ENCODE peak calls at places on chromosome 15, in five cellular contexts. Y is gastrocnemius medialis, F is AG04450, E is fibroblast of pulmonary artery, H is BJ. S is an unnamed sample.

GRCh38 chr15:62648954-62649353 is 393.6 kb upstream of the TPM1 start:
- DNase-seq in F (no peak), H (no peak), E (peak), Y (no peak), S (no peak)

GRCh38 chr15:61173899-61174689 is 55.0 kb downstream of the RORA start:
- DNase-seq in Y (no peak), F (no peak), H (no peak), E (no peak), S (no peak)

GRCh38 chr15:51576911-51577500 is 45.6 kb downstream of the DMXL2 start:
- DNase-seq in Y (no peak), F (no peak), E (peak), H (peak), S (peak)

GRCh38 chr15:66018178-66018797 is 149.0 kb downstream of the RAB11A start:
- DNase-seq in Y (no peak), H (no peak), E (no peak), F (no peak), S (no peak)

GRCh38 chr15:34890424-34890823 is 79.1 kb downstream of the AQR start:
- DNase-seq in F (no peak), E (no peak), Y (no peak), H (no peak), S (no peak)

GRCh38 chr15:75307778-75308390 is 25.2 kb downstream of the GOLGA6D start:
- DNase-seq in E (peak), H (no peak), Y (no peak), F (no peak), S (no peak)

GRCh38 chr15:89335289-89336041 is 841 bp upstream of the POLG start:
- DNase-seq in E (no peak), Y (no peak), F (no peak), H (no peak), S (no peak)

GRCh38 chr15:36880226-36880912 is 220.0 kb downstream of the MEIS2 start:
- DNase-seq in E (no peak), F (no peak), H (no peak), Y (no peak), S (no peak)

GRCh38 chr15:37045859-37046318 is 54.5 kb downstream of the MEIS2 start:
- DNase-seq in F (no peak), E (no peak), H (no peak), Y (no peak), S (no peak)

GRCh38 chr15:46456431-46456830 is 821.6 kb downstream of the SQOR start:
- DNase-seq in H (no peak), F (no peak), E (no peak), Y (no peak), S (no peak)

GRCh38 chr15:41941644-41942415 is 30.5 kb downstream of the EHD4 start:
- DNase-seq in Y (no peak), E (no peak), H (no peak), F (no peak), S (no peak)

GRCh38 chr15:79863886-79864285 is 32.9 kb downstream of the MTHFS start:
- DNase-seq in Y (no peak), E (peak), H (no peak), F (no peak), S (no peak)

GRCh38 chr15:63063164-63063756 is 20.7 kb downstream of the TPM1 start:
- DNase-seq in F (no peak), E (no peak), H (no peak), Y (no peak), S (no peak)

GRCh38 chr15:74318376-74319137 is 48.9 kb downstream of the CYP11A1 start:
- DNase-seq in H (no peak), Y (peak), F (no peak), E (peak), S (no peak)

GRCh38 chr15:36882487-36883108 is 217.8 kb downstream of the MEIS2 start:
- DNase-seq in H (no peak), Y (no peak), F (no peak), E (no peak), S (no peak)

GRCh38 chr15:77018796-77019475 is 24.0 kb downstream of the PSTPIP1 start:
- DNase-seq in H (no peak), F (no peak), E (no peak), Y (peak), S (no peak)

GRCh38 chr15:22811640-22812039 is 25.2 kb downstream of the NIPA1 start:
- DNase-seq in F (no peak), Y (no peak), H (no peak), E (peak), S (no peak)

GRCh38 chr15:20349774-20350498 is 191.7 kb downstream of the GOLGA6L6 start:
- DNase-seq in H (no peak), Y (peak), E (no peak), F (no peak), S (no peak)

GRCh38 chr15:28002136-28002861 is 96.8 kb downstream of the OCA2 start:
- DNase-seq in F (no peak), Y (no peak), E (no peak), H (no peak), S (no peak)

GRCh38 chr15:51374131-51374530 is 32.7 kb downstream of the GLDN start:
- DNase-seq in F (no peak), E (no peak), Y (no peak), H (no peak), S (no peak)

GRCh38 chr15:48046813-48047483 is 73.8 kb upstream of the SLC24A5 start:
- DNase-seq in F (no peak), H (no peak), Y (no peak), E (no peak), S (no peak)

GRCh38 chr15:75076277-75076676 is 52.9 kb downstream of the PPCDC start:
- DNase-seq in H (no peak), E (no peak), Y (no peak), F (no peak), S (no peak)

GRCh38 chr15:63288778-63289378 is 11.5 kb downstream of the APH1B start:
- DNase-seq in F (no peak), H (peak), Y (no peak), E (peak), S (no peak)

GRCh38 chr15:74983725-74984231 is 11.6 kb upstream of the SCAMP5 start:
- DNase-seq in Y (no peak), F (no peak), H (no peak), E (no peak), S (no peak)

GRCh38 chr15:39591141-39591895 is 10.4 kb downstream of the THBS1 start:
- DNase-seq in F (no peak), E (peak), Y (no peak), H (peak), S (peak)

GRCh38 chr15:92954578-92954977 is 54.5 kb downstream of the CHD2 start:
- DNase-seq in Y (peak), E (no peak), H (no peak), F (no peak), S (no peak)
- TF ChIP-seq CTCF in Y (no peak), E (peak), H (peak), F (peak), S (peak)

DNA sequence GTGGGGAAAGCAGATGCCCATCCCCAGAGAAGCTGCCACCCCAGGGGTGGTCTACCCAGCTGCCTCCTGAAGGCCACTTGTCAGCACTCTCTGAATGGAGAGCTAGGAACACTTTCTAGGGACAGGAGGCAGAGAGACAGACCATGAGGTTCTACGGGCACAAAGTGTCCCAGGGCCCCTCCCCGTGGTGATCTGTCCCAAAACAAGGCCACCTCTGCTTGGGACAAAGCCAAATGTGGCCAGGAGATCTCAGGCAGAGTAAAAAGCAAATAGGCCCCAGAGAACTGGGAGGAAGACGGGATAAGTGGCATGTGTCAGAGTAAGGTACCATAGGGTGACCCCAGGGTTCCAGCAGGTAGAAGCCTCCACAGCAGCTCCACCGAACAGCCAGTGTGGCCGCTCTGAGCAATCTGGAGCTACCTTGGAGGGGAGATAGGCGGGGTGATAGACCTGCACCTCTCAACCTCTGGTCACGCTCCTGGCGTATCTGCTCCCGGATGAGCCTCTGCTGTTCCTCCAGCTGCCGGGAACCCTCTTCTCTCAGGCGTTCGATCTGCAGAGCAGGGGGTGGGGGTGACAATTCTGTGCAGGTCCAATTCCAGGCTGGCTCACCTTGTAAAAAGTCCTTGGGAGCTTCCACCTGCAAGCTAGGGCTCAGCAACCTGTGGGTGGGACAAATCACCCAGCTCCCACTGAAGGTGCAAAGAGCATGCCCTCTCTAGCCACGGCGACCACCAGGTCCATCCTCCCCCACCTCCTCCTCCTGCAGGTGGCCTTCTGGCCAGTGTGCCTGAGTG is 6.2 kb downstream of the C15orf62 start:
- DNase-seq in F (no peak), E (no peak), Y (no peak), H (no peak), S (no peak)
- H3K4me3 ChIP-seq in F (no peak), E (no peak), Y (no peak), H (no peak), S (no peak)

DNA sequence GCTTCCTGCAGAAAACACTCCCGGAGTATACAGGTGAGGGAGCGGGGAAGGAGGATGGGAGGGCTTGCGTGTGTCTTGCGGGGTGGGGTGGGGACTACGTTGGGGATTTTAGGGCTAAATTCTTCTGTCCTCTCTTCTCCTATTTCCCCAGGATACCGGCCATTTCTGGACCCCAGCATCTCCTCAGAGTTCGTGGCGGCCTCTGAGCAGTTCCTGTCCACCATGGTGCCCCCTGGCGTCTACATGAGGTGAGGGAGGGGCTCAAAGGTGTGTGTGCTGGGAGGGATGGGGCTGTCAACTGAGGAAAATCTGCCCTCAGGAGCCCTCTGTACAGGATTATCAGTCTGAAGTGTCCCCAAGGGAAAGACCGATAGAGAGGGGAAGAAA is 6.6 kb downstream of the DUOX1 start:
- DNase-seq in F (no peak), Y (no peak), E (no peak), H (no peak), S (no peak)
- TF ChIP-seq CTCF in F (peak), Y (no peak), E (peak), H (no peak), S (peak)

DNA sequence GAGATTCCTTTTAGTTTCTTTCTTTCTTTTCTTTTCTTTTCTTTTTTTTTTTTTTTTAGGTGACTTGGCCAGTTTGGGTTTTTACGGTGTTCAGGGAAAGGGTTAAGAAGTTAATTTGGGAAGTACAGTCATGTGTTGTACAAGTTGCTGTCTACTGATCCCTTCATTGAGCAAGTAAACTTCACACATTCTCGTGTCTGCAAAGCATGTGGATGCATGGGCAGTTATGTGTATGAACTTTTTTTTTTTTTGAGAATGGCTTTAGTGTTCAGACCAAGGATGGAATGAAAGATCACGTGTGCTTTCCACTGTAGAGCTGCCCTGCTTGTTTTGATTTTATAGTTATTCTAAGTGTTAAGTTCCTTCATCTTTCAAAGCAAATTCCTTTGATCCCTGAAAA is 132.3 kb downstream of the PGPEP1L start:
- DNase-seq in F (no peak), H (no peak), E (no peak), Y (no peak), S (no peak)
- H3K4me3 ChIP-seq in F (no peak), H (no peak), E (no peak), Y (no peak), S (no peak)

GRCh38 chr15:69064649-69065048 is 50.2 kb downstream of the NOX5 start:
- DNase-seq in Y (no peak), F (no peak), E (no peak), H (no peak), S (no peak)
- TF ChIP-seq CTCF in Y (no peak), F (no peak), E (no peak), H (no peak), S (no peak)